ENCODE peak calls at places on chromosomes 4 and X, in ten cellular contexts. K is omental fat pad; L is Kasumi-1; N is foreskin melanocyte; Z is AG20443; A is GM12878; D is activated CD8-positive, alpha-beta memory T cell treated with anti-CD3 and anti-CD28 coated beads, Interleukin-2, amount 50 U/mL, for 4 hours; W is uterus; R is fibroblast of lung; T is NCI-H460. U is an unnamed sample.

GRCh38 chr4:81565137-81565870 is 93.6 kb upstream of the RASGEF1B start:
- DNase-seq in Z (peak), W (peak), T (no peak), D (no peak), K (peak), N (no peak), L (no peak), A (no peak), R (peak), U (peak)

GRCh38 chr4:7542781-7543180 is 108.1 kb upstream of the PSAPL1 start:
- DNase-seq in K (no peak), D (no peak), L (no peak), W (no peak), A (no peak), N (no peak), R (no peak), Z (no peak), T (no peak), U (no peak)

GRCh38 chr4:173448919-173449641 is 50.2 kb upstream of the SCRG1 start:
- DNase-seq in A (no peak), K (no peak), L (no peak), Z (no peak), R (no peak), T (no peak), D (no peak), N (no peak), W (no peak), U (no peak)

GRCh38 chr4:1375051-1375721 is 28.2 kb downstream of the UVSSA start:
- DNase-seq in D (no peak), Z (no peak), T (no peak), W (no peak), K (no peak), R (no peak), A (no peak), L (no peak), N (no peak), U (no peak)

GRCh38 chr4:71941001-71941400 is 90.8 kb upstream of the NPFFR2 start:
- DNase-seq in N (peak), R (no peak), W (no peak), K (no peak), D (no peak), L (peak), Z (peak), T (peak), A (no peak), U (peak)

GRCh38 chrX:130125090-130125489 is 14.8 kb upstream of the ELF4 start:
- DNase-seq in W (peak), N (no peak), D (no peak), K (no peak), Z (peak), A (no peak), T (no peak), R (peak), L (no peak), U (no peak)

GRCh38 chrX:133980406-133980805 is 5.0 kb downstream of the GPC3 start:
- DNase-seq in Z (no peak), A (no peak), L (no peak), R (peak), D (no peak), W (no peak), T (no peak), N (no peak), K (no peak), U (no peak)

GRCh38 chrX:104253567-104254441 is 929 bp downstream of the ESX1 start:
- DNase-seq in T (no peak), Z (peak), R (no peak), L (no peak), N (no peak), W (no peak), A (no peak), K (no peak), D (no peak), U (no peak)

GRCh38 chr4:116664198-116664597 is 421.2 kb downstream of the TRAM1L1 start:
- DNase-seq in A (no peak), T (no peak), N (no peak), D (no peak), K (no peak), R (no peak), W (no peak), L (no peak), Z (no peak), U (no peak)

GRCh38 chr4:177041356-177041755 is 248.6 kb upstream of the VEGFC start:
- DNase-seq in A (no peak), N (no peak), L (no peak), T (no peak), R (peak), W (no peak), D (no peak), K (no peak), Z (peak), U (no peak)

GRCh38 chr4:96465834-96466233 is 625.9 kb downstream of the PDHA2 start:
- DNase-seq in N (no peak), D (no peak), A (no peak), T (no peak), Z (no peak), W (no peak), R (no peak), K (no peak), L (no peak), U (no peak)

GRCh38 chrX:110852180-110852579 is 56.6 kb upstream of the CHRDL1 start:
- DNase-seq in Z (peak), N (no peak), K (no peak), L (peak), A (no peak), R (peak), T (peak), W (no peak), D (no peak), U (no peak)

GRCh38 chr4:41413670-41414069 is 124.3 kb upstream of the LIMCH1 start:
- DNase-seq in K (no peak), Z (no peak), R (peak), T (no peak), N (no peak), L (peak), W (no peak), A (no peak), D (no peak), U (no peak)

GRCh38 chr4:139208404-139208945 is 31.5 kb upstream of the ELF2 start:
- DNase-seq in Z (peak), D (no peak), A (no peak), T (no peak), L (peak), R (peak), K (no peak), W (peak), N (no peak), U (no peak)

GRCh38 chr4:107548211-107548905 is 171.7 kb downstream of the PAPSS1 start:
- DNase-seq in W (no peak), D (no peak), A (no peak), T (no peak), Z (no peak), R (peak), N (no peak), L (no peak), K (no peak), U (no peak)

GRCh38 chr4:170599894-170600293 is 510.1 kb upstream of the AADAT start:
- DNase-seq in R (no peak), D (no peak), K (no peak), T (no peak), A (no peak), L (no peak), Z (no peak), N (no peak), W (no peak), U (no peak)

GRCh38 chrX:146346102-146346501 is 463.5 kb upstream of the CXorf51B start:
- DNase-seq in K (no peak), L (no peak), T (no peak), Z (no peak), A (no peak), D (no peak), W (no peak), N (no peak), R (no peak), U (no peak)

U was measured in thyroid gland.